ENCODE peak calls at places on chromosome 18, in eight cellular contexts. One of them, this sample, is unnamed.

GRCh38 chr18:7617738-7618422 is 50.8 kb downstream of the PTPRM start:
- DNase-seq in RKO: no peak
- DNase-seq in activated T-cell treated with anti-CD3 and anti-CD28 coated beads for 1 hour: no peak
- DNase-seq in kidney epithelial cell: peak
- DNase-seq in NCI-H1417: no peak
- DNase-seq in ACHN: peak
- DNase-seq in fibroblast of the aortic adventitia: peak
- DNase-seq in T-cell: no peak
- DNase-seq in this sample: peak

GRCh38 chr18:35089918-35090550 is 48.8 kb downstream of the MAPRE2 start:
- DNase-seq in RKO: no peak
- DNase-seq in activated T-cell treated with anti-CD3 and anti-CD28 coated beads for 1 hour: no peak
- DNase-seq in kidney epithelial cell: no peak
- DNase-seq in NCI-H1417: no peak
- DNase-seq in ACHN: no peak
- DNase-seq in fibroblast of the aortic adventitia: no peak
- DNase-seq in T-cell: no peak
- DNase-seq in this sample: peak

GRCh38 chr18:57523171-57523956 is 63.1 kb downstream of the FECH start:
- DNase-seq in RKO: no peak
- DNase-seq in activated T-cell treated with anti-CD3 and anti-CD28 coated beads for 1 hour: no peak
- DNase-seq in kidney epithelial cell: no peak
- DNase-seq in NCI-H1417: no peak
- DNase-seq in ACHN: no peak
- DNase-seq in fibroblast of the aortic adventitia: no peak
- DNase-seq in T-cell: no peak
- DNase-seq in this sample: no peak

GRCh38 chr18:73563345-73563744 is 584.3 kb downstream of the FBXO15 start:
- DNase-seq in RKO: no peak
- DNase-seq in activated T-cell treated with anti-CD3 and anti-CD28 coated beads for 1 hour: no peak
- DNase-seq in kidney epithelial cell: no peak
- DNase-seq in NCI-H1417: no peak
- DNase-seq in ACHN: no peak
- DNase-seq in fibroblast of the aortic adventitia: peak
- DNase-seq in T-cell: no peak
- DNase-seq in this sample: peak

GRCh38 chr18:76519156-76519549 is 24.1 kb upstream of the ZNF516 start:
- DNase-seq in RKO: no peak
- DNase-seq in activated T-cell treated with anti-CD3 and anti-CD28 coated beads for 1 hour: no peak
- DNase-seq in kidney epithelial cell: no peak
- DNase-seq in NCI-H1417: no peak
- DNase-seq in ACHN: no peak
- DNase-seq in fibroblast of the aortic adventitia: peak
- DNase-seq in T-cell: no peak
- DNase-seq in this sample: no peak

GRCh38 chr18:79905389-79905911 is 46.0 kb downstream of the SLC66A2 start:
- DNase-seq in RKO: no peak
- DNase-seq in activated T-cell treated with anti-CD3 and anti-CD28 coated beads for 1 hour: no peak
- DNase-seq in kidney epithelial cell: no peak
- DNase-seq in NCI-H1417: no peak
- DNase-seq in ACHN: no peak
- DNase-seq in fibroblast of the aortic adventitia: peak
- DNase-seq in T-cell: no peak
- DNase-seq in this sample: no peak

GRCh38 chr18:32317651-32318050 is 127.8 kb downstream of the MEP1B start:
- DNase-seq in RKO: no peak
- DNase-seq in activated T-cell treated with anti-CD3 and anti-CD28 coated beads for 1 hour: no peak
- DNase-seq in kidney epithelial cell: no peak
- DNase-seq in NCI-H1417: no peak
- DNase-seq in ACHN: no peak
- DNase-seq in fibroblast of the aortic adventitia: peak
- DNase-seq in T-cell: no peak
- DNase-seq in this sample: peak

GRCh38 chr18:70420151-70420898 is 131.5 kb downstream of the SOCS6 start:
- DNase-seq in RKO: peak
- DNase-seq in activated T-cell treated with anti-CD3 and anti-CD28 coated beads for 1 hour: no peak
- DNase-seq in kidney epithelial cell: no peak
- DNase-seq in NCI-H1417: no peak
- DNase-seq in ACHN: no peak
- DNase-seq in fibroblast of the aortic adventitia: peak
- DNase-seq in T-cell: no peak
- DNase-seq in this sample: peak

GRCh38 chr18:24491882-24492281 is 31.4 kb downstream of the HRH4 start:
- DNase-seq in RKO: no peak
- DNase-seq in activated T-cell treated with anti-CD3 and anti-CD28 coated beads for 1 hour: no peak
- DNase-seq in kidney epithelial cell: no peak
- DNase-seq in NCI-H1417: no peak
- DNase-seq in ACHN: no peak
- DNase-seq in fibroblast of the aortic adventitia: no peak
- DNase-seq in T-cell: peak
- DNase-seq in this sample: no peak

GRCh38 chr18:42339324-42339723 is 384.3 kb downstream of the PIK3C3 start:
- DNase-seq in RKO: no peak
- DNase-seq in activated T-cell treated with anti-CD3 and anti-CD28 coated beads for 1 hour: no peak
- DNase-seq in kidney epithelial cell: peak
- DNase-seq in NCI-H1417: no peak
- DNase-seq in ACHN: no peak
- DNase-seq in fibroblast of the aortic adventitia: no peak
- DNase-seq in T-cell: no peak
- DNase-seq in this sample: no peak

GRCh38 chr18:22267225-22267624 is 97.8 kb downstream of the GATA6 start:
- DNase-seq in RKO: no peak
- DNase-seq in activated T-cell treated with anti-CD3 and anti-CD28 coated beads for 1 hour: no peak
- DNase-seq in kidney epithelial cell: no peak
- DNase-seq in NCI-H1417: no peak
- DNase-seq in ACHN: no peak
- DNase-seq in fibroblast of the aortic adventitia: no peak
- DNase-seq in T-cell: no peak
- DNase-seq in this sample: no peak

GRCh38 chr18:62187543-62188378 is 706 bp downstream of the RELCH start:
- DNase-seq in RKO: peak
- DNase-seq in activated T-cell treated with anti-CD3 and anti-CD28 coated beads for 1 hour: peak
- DNase-seq in kidney epithelial cell: no peak
- DNase-seq in NCI-H1417: no peak
- DNase-seq in ACHN: peak
- DNase-seq in fibroblast of the aortic adventitia: peak
- DNase-seq in T-cell: peak
- DNase-seq in this sample: peak

GRCh38 chr18:75280427-75281280 is 70.1 kb downstream of the TSHZ1 start:
- DNase-seq in RKO: no peak
- DNase-seq in activated T-cell treated with anti-CD3 and anti-CD28 coated beads for 1 hour: no peak
- DNase-seq in kidney epithelial cell: no peak
- DNase-seq in NCI-H1417: no peak
- DNase-seq in ACHN: no peak
- DNase-seq in fibroblast of the aortic adventitia: peak
- DNase-seq in T-cell: no peak
- DNase-seq in this sample: peak

GRCh38 chr18:70363861-70364260 is 75.0 kb downstream of the SOCS6 start:
- DNase-seq in RKO: peak
- DNase-seq in activated T-cell treated with anti-CD3 and anti-CD28 coated beads for 1 hour: no peak
- DNase-seq in kidney epithelial cell: peak
- DNase-seq in NCI-H1417: no peak
- DNase-seq in ACHN: peak
- DNase-seq in fibroblast of the aortic adventitia: peak
- DNase-seq in T-cell: no peak
- DNase-seq in this sample: peak

GRCh38 chr18:42619771-42620170 is 495.7 kb downstream of the RIT2 start:
- DNase-seq in RKO: no peak
- DNase-seq in activated T-cell treated with anti-CD3 and anti-CD28 coated beads for 1 hour: no peak
- DNase-seq in kidney epithelial cell: no peak
- DNase-seq in NCI-H1417: no peak
- DNase-seq in ACHN: no peak
- DNase-seq in fibroblast of the aortic adventitia: no peak
- DNase-seq in T-cell: no peak
- DNase-seq in this sample: no peak

GRCh38 chr18:9878783-9879242 is 7.0 kb upstream of the TXNDC2 start:
- DNase-seq in RKO: no peak
- DNase-seq in activated T-cell treated with anti-CD3 and anti-CD28 coated beads for 1 hour: no peak
- DNase-seq in kidney epithelial cell: no peak
- DNase-seq in NCI-H1417: no peak
- DNase-seq in ACHN: no peak
- DNase-seq in fibroblast of the aortic adventitia: no peak
- DNase-seq in T-cell: no peak
- DNase-seq in this sample: no peak

GRCh38 chr18:4144201-4144600 is 310.9 kb downstream of the DLGAP1 start:
- DNase-seq in RKO: no peak
- DNase-seq in activated T-cell treated with anti-CD3 and anti-CD28 coated beads for 1 hour: no peak
- DNase-seq in kidney epithelial cell: no peak
- DNase-seq in NCI-H1417: no peak
- DNase-seq in ACHN: no peak
- DNase-seq in fibroblast of the aortic adventitia: no peak
- DNase-seq in T-cell: no peak
- DNase-seq in this sample: no peak

GRCh38 chr18:29226201-29226600 is 1049.3 kb upstream of the CDH2 start:
- DNase-seq in RKO: no peak
- DNase-seq in activated T-cell treated with anti-CD3 and anti-CD28 coated beads for 1 hour: no peak
- DNase-seq in kidney epithelial cell: no peak
- DNase-seq in NCI-H1417: no peak
- DNase-seq in ACHN: no peak
- DNase-seq in fibroblast of the aortic adventitia: peak
- DNase-seq in T-cell: no peak
- DNase-seq in this sample: no peak